ENCODE peak calls at places on chromosomes 13 and 19, in four cellular contexts. P is renal cortical epithelial cell; Y is stimulated activated CD4-positive, alpha-beta T cell treated with anti-CD3 and anti-CD28 coated beads, Interleukin-2, amount 100 ng/mL, for 24 hours; I is vagina. L is an unnamed sample.

GRCh38 chr13:84497613-84498012 is 615.3 kb upstream of the SLITRK1 start:
- DNase-seq in I (no peak), Y (no peak), P (no peak), L (no peak)

GRCh38 chr19:9782282-9782681 is 13.7 kb upstream of the ZNF846 start:
- DNase-seq in P (no peak), Y (no peak), I (no peak), L (no peak)

GRCh38 chr13:114127473-114128347 is 4.7 kb downstream of the RASA3 start:
- DNase-seq in P (no peak), I (no peak), Y (peak; percentile 0), L (no peak)

GRCh38 chr13:28329395-28330158 is 165.4 kb downstream of the FLT1 start:
- DNase-seq in Y (no peak), I (no peak), P (peak; percentile 12), L (no peak)

GRCh38 chr19:6113616-6114188 is 3.4 kb upstream of the RFX2 start:
- DNase-seq in Y (no peak), P (no peak), I (no peak), L (no peak)

GRCh38 chr19:12260861-12261260 is 33.8 kb downstream of the ZNF44 start:
- DNase-seq in P (no peak), Y (no peak), I (no peak), L (no peak)

GRCh38 chr13:42334329-42334706 is 62.4 kb downstream of the AKAP11 start:
- DNase-seq in Y (no peak), P (no peak), I (no peak), L (no peak)

GRCh38 chr19:7230826-7231225 is 63.4 kb downstream of the INSR start:
- DNase-seq in I (no peak), P (no peak), Y (no peak), L (no peak)

GRCh38 chr13:41590643-41591042 is 133.3 kb downstream of the RGCC start:
- DNase-seq in P (peak; percentile 71), Y (no peak), I (no peak), L (no peak)

GRCh38 chr19:19662866-19663291 is 597 bp downstream of the ATP13A1 start:
- DNase-seq in Y (no peak), I (no peak), P (peak; percentile 13), L (no peak)

GRCh38 chr13:90448466-90449037 is 898.9 kb upstream of the MIR17HG start:
- DNase-seq in P (peak; percentile 30), I (no peak), Y (no peak), L (no peak)

GRCh38 chr19:29040951-29041350 is 172.0 kb downstream of the UQCRFS1 start:
- DNase-seq in Y (no peak), I (no peak), P (peak; percentile 26), L (no peak)

GRCh38 chr19:33978286-33978685 is 181.6 kb downstream of the KCTD15 start:
- DNase-seq in P (no peak), Y (no peak), I (no peak), L (no peak)

L was measured in Caki2.